ENCODE peak calls at places on chromosomes 13 and 19, in four cellular contexts. O is K562, U is GM12892, G is GM12891. T is an unnamed sample.

GRCh38 chr19:56117889-56118288 is 3.2 kb downstream of the ZNF787 start:
- DNase-seq in G (no peak), O (no peak), U (no peak), T (no peak)

GRCh38 chr19:4636151-4636717 is 3.1 kb upstream of the TNFAIP8L1 start:
- DNase-seq in U (peak), O (peak), G (peak), T (peak)

GRCh38 chr19:4866595-4867424 is 657 bp downstream of the PLIN3 start:
- DNase-seq in O (peak), U (peak), G (no peak), T (peak)

GRCh38 chr13:104286566-104287290 is 1220.5 kb upstream of the SLC10A2 start:
- DNase-seq in G (no peak), O (no peak), U (no peak), T (no peak)

GRCh38 chr13:87754097-87754496 is 82.9 kb downstream of the SLITRK5 start:
- DNase-seq in U (no peak), G (no peak), O (no peak), T (no peak)

GRCh38 chr13:59722580-59722900 is 441.2 kb downstream of the DIAPH3 start:
- DNase-seq in U (no peak), O (no peak), G (no peak), T (no peak)

GRCh38 chr13:87798536-87798935 is 127.4 kb downstream of the SLITRK5 start:
- DNase-seq in G (no peak), O (no peak), U (no peak), T (no peak)

GRCh38 chr19:1862424-1863307 is 713 bp downstream of the KLF16 start:
- DNase-seq in G (peak), U (peak), O (peak), T (peak)

GRCh38 chr13:92097337-92097903 is 699.0 kb downstream of the GPC5 start:
- DNase-seq in G (no peak), U (no peak), O (no peak), T (no peak)

GRCh38 chr13:106911602-106912001 is 343.7 kb upstream of the ARGLU1 start:
- DNase-seq in G (no peak), O (no peak), U (no peak), T (no peak)

GRCh38 chr19:12782174-12782423 is 6.7 kb upstream of the HOOK2 start:
- DNase-seq in G (no peak), O (no peak), U (no peak), T (no peak)

GRCh38 chr19:12777217-12778019 is 2.1 kb upstream of the HOOK2 start:
- DNase-seq in U (peak), O (peak), G (peak), T (peak)

GRCh38 chr19:12778905-12779161 is 3.5 kb upstream of the HOOK2 start:
- DNase-seq in O (no peak), G (no peak), U (no peak), T (no peak)

GRCh38 chr19:12778020-12778904 is 2.9 kb upstream of the HOOK2 start:
- DNase-seq in G (no peak), O (no peak), U (no peak), T (peak)

GRCh38 chr19:12779162-12779993 is 4.0 kb upstream of the HOOK2 start:
- DNase-seq in G (no peak), O (peak), U (no peak), T (no peak)
- TF ChIP-seq TAF1 in G (no peak), O (no peak), U (no peak), T (no peak)

GRCh38 chr13:44136693-44137268 is 236.8 kb upstream of the SERP2 start:
- DNase-seq in U (no peak), G (no peak), O (no peak), T (no peak)

GRCh38 chr13:44131069-44131614 is 242.5 kb upstream of the SERP2 start:
- DNase-seq in U (no peak), G (no peak), O (no peak), T (no peak)

GRCh38 chr13:44129418-44129817 is 244.2 kb upstream of the SERP2 start:
- DNase-seq in O (no peak), U (no peak), G (no peak), T (no peak)

GRCh38 chr13:44128522-44128921 is 245.1 kb upstream of the SERP2 start:
- DNase-seq in U (no peak), O (no peak), G (no peak), T (no peak)

DNA sequence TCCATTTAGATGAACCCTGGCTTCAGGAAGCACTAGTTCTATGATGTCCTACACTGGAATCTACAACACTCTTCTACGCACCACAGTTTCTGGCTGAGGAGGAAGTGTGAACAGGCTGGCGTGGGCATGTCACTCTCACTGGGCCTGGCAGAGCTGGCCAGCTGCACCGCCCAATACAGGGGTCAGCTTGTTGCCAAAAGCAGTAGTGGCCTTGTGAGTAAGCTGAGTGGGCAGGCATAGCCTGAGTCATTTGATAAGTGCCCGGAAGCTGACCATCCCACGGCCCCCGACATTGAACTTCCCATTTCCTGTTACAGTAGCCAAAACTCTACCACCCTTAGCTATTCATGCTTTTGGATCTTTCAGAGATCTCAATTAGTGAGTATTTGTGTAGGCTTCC is 240.9 kb upstream of the SERP2 start:
- DNase-seq in U (no peak), O (no peak), G (no peak), T (no peak)
- TF ChIP-seq TAF1 in U (no peak), O (no peak), G (no peak), T (no peak)

DNA sequence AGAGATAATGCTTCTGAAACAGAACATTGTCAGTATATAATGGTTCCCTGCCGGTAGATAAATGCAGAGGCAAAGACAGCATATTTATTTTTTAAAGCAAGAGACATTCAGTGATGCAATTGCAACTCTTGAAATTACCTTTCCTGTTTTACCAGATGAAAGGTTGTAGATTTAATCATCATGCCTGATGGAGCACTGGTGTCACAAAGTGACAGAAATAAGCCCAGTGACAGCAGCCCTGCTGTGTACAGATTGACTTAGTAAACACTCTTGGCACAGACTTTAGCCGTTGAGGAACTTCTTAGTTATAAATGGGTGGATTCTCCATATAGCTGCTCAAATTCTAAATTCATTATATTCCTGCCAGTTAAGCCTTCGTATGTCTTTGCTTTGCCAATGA is 172.5 kb downstream of the ITGBL1 start:
- DNase-seq in U (no peak), O (no peak), G (no peak), T (no peak)
- TF ChIP-seq TAF1 in U (no peak), O (no peak), G (no peak), T (no peak)

GRCh38 chr19:29928831-29929230 is 13.2 kb upstream of the URI1 start:
- DNase-seq in G (no peak), O (no peak), U (peak), T (no peak)
- TF ChIP-seq TAF1 in G (no peak), O (no peak), U (no peak), T (no peak)

GRCh38 chr19:45918721-45919120 is 4.1 kb upstream of the NANOS2 start:
- DNase-seq in U (no peak), O (no peak), G (no peak), T (no peak)

GRCh38 chr19:45908956-45909355 is 5.6 kb downstream of the NANOS2 start:
- DNase-seq in U (no peak), G (no peak), O (no peak), T (no peak)

GRCh38 chr19:45911291-45911690 is 3.3 kb downstream of the NANOS2 start:
- DNase-seq in G (no peak), O (no peak), U (no peak), T (no peak)

GRCh38 chr19:45917421-45918091 is 3.0 kb upstream of the NANOS2 start:
- DNase-seq in O (no peak), U (no peak), G (no peak), T (no peak)

DNA sequence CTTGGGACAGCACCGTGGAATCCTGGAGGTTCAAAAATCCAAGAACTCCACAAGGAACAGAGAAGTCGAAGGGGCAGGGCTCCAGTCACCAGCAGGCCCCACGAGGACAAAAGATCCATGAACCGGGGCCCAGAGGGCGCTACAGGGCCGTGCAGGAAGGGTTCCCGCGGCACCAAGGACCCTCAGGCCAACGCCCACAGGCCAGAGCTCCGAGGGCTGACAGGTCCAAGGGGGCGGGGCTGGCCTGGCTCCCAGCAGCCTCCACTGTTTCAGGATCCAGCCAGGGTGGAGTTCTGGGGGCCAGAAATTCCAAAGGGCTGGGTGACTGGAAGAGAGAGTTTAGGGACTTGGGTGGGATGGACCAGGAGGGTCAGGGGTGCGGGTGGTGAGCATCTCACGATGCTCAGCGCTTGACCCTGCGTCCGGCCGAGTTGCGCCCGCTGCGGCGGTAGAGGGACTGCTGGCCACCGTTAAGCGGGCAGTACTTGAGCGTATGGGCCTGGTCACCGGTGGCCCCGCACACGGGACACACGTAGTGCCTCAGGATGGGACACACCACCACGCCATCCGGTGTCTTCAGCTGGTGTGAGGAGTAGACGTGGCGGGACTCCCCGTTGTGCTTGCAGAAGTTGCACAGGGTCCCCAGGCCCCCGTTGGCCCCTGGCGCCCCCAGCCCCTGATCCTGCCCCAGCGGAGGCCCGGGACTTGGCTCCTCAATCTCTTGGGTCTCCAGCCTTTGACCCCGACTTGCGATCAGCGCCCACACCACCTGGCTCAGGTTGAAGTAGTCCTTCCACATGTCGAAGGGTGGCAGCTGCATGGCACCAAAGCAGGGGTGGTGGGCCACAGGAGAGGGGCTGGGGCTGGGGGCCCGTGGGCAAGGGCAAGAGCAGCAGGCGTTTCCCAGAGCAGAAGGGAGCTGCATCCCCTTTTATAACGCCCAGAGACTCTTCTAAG is at the start of gene NANOS2:
- DNase-seq in U (no peak), O (peak), G (no peak), T (peak)
- TF ChIP-seq TAF1 in U (no peak), O (no peak), G (no peak), T (no peak)